ENCODE peak calls at places on chromosomes 6 and 20, in nine cellular contexts. U is tibial artery, I is epithelial cell of esophagus, O is cardiac fibroblast, R is endothelial cell, A is Calu3, M is mesothelial cell of epicardium, F is activated B cell treated with CpG ODN at 0.5 μM for 24 hours, D is GM20000. C is an unnamed sample.

GRCh38 chr6:106360410-106360988 is at the start of gene CRYBG1:
- DNase-seq in U (no peak), I (peak; percentile 90), O (no peak), R (peak; percentile 68), A (peak; percentile 96), M (peak; percentile 92), F (peak; percentile 67), D (peak; percentile 87), C (peak; percentile 70)

GRCh38 chr6:121651420-121651819 is 216.0 kb downstream of the GJA1 start:
- DNase-seq in U (no peak), I (no peak), O (peak; percentile 57), R (peak; percentile 18), A (no peak), M (no peak), F (no peak), D (no peak), C (no peak)

GRCh38 chr6:106411643-106412200 is 51.2 kb downstream of the CRYBG1 start:
- DNase-seq in U (no peak), I (peak; percentile 21), O (no peak), R (no peak), A (peak; percentile 6), M (no peak), F (no peak), D (no peak), C (no peak)

GRCh38 chr6:118889163-118889562 is 4.8 kb upstream of the ASF1A start:
- DNase-seq in U (no peak), I (no peak), O (no peak), R (no peak), A (no peak), M (no peak), F (no peak), D (no peak), C (no peak)

GRCh38 chr20:17720755-17721154 is 21.0 kb downstream of the BANF2 start:
- DNase-seq in U (no peak), I (no peak), O (no peak), R (no peak), A (no peak), M (no peak), F (no peak), D (no peak), C (no peak)

GRCh38 chr6:97293198-97293696 is 10.2 kb upstream of the MMS22L start:
- DNase-seq in U (no peak), I (no peak), O (no peak), R (no peak), A (no peak), M (no peak), F (no peak), D (no peak), C (no peak)

GRCh38 chr20:16806886-16807285 is 58.7 kb downstream of the OTOR start:
- DNase-seq in U (no peak), I (no peak), O (peak; percentile 9), R (no peak), A (no peak), M (no peak), F (no peak), D (no peak), C (no peak)

GRCh38 chr6:98039876-98040605 is 757.0 kb upstream of the MMS22L start:
- DNase-seq in U (no peak), I (peak; percentile 47), O (peak; percentile 4), R (no peak), A (no peak), M (no peak), F (no peak), D (no peak), C (no peak)

GRCh38 chr20:62133864-62134263 is 9.3 kb downstream of the PSMA7 start:
- DNase-seq in U (no peak), I (no peak), O (no peak), R (no peak), A (no peak), M (no peak), F (no peak), D (no peak), C (no peak)

GRCh38 chr6:139109558-139109957 is 25.3 kb upstream of the HECA start:
- DNase-seq in U (no peak), I (no peak), O (peak; percentile 50), R (peak; percentile 29), A (no peak), M (no peak), F (no peak), D (no peak), C (no peak)

GRCh38 chr20:53656653-53657288 is 63.1 kb upstream of the ZNF217 start:
- DNase-seq in U (no peak), I (peak; percentile 46), O (peak; percentile 75), R (no peak), A (no peak), M (no peak), F (no peak), D (no peak), C (no peak)

GRCh38 chr6:56349196-56349595 is 101.8 kb upstream of the COL21A1 start:
- DNase-seq in U (no peak), I (no peak), O (peak; percentile 62), R (no peak), A (no peak), M (no peak), F (no peak), D (no peak), C (no peak)

GRCh38 chr6:67201563-67201962 is 1433.5 kb upstream of the ADGRB3 start:
- DNase-seq in U (no peak), I (no peak), O (no peak), R (no peak), A (no peak), M (no peak), F (no peak), D (no peak), C (no peak)

GRCh38 chr6:106373502-106374239 is 13.2 kb downstream of the CRYBG1 start:
- DNase-seq in U (no peak), I (no peak), O (no peak), R (no peak), A (no peak), M (no peak), F (no peak), D (no peak), C (no peak)

GRCh38 chr6:14706378-14706929 is 539.4 kb upstream of the JARID2 start:
- DNase-seq in U (peak; percentile 26), I (peak; percentile 98), O (peak; percentile 99), R (no peak), A (no peak), M (no peak), F (no peak), D (no peak), C (no peak)

DNA sequence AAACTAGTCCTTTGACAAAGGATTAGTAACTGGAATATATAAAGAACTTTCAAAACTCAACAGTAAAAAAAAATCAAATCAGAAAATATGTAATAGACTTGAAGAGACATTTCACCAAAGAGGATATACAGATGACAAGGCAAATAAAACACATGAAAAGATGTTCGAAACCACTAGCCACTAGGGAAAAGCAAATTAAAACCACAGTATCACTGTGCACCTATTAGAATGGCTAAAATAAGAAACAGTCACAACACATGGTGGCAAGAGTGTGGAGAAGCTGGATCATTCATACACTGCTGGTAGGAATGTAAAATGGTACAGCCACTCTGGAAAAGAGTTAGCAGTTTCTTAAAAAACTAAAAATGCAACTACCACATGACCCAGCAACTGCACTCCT is 14.9 kb downstream of the ZBTB2 start:
- DNase-seq in U (no peak), I (no peak), O (no peak), R (no peak), A (no peak), M (no peak), F (no peak), D (no peak), C (no peak)
- TF ChIP-seq CTCF in U (no peak), I (no peak), O (no peak), R (no peak), A (no peak), M (no peak), F (no peak), D (no peak), C (no peak)

DNA sequence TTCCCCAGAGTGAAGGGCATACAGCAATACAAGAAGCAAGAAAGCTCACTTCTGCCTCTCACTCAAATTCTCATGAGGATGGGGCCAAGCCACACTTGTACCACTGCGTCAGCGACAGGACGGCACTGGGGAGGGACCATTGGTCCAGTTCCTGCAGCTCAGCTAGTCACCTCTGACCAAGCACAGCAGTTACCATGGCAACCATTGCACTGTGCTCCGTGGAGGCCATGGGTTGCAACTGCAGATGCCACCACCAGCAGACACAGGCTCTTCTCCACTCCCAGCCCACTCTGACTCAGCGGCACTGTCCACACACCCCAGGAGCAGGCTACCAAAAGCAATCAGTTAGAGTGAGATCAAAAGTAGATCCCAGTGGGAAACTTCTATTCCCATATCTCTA is 441.1 kb upstream of the ARID1B start:
- DNase-seq in U (no peak), I (no peak), O (no peak), R (no peak), A (no peak), M (no peak), F (no peak), D (no peak), C (no peak)
- TF ChIP-seq CTCF in U (no peak), I (no peak), O (no peak), R (no peak), A (no peak), M (no peak), F (no peak), D (no peak), C (no peak)

GRCh38 chr20:35133735-35134134 is 13.4 kb downstream of the EDEM2 start:
- DNase-seq in U (no peak), I (no peak), O (peak; percentile 67), R (no peak), A (no peak), M (no peak), F (no peak), D (no peak), C (no peak)

GRCh38 chr20:35133006-35133405 is 14.1 kb downstream of the EDEM2 start:
- DNase-seq in U (no peak), I (no peak), O (no peak), R (no peak), A (no peak), M (no peak), F (no peak), D (no peak), C (no peak)

GRCh38 chr20:35134472-35134871 is 12.7 kb downstream of the EDEM2 start:
- DNase-seq in U (peak; percentile 68), I (no peak), O (peak; percentile 64), R (no peak), A (no peak), M (no peak), F (no peak), D (no peak), C (no peak)

GRCh38 chr20:35135867-35136586 is 11.1 kb downstream of the EDEM2 start:
- DNase-seq in U (peak; percentile 78), I (peak; percentile 49), O (peak; percentile 93), R (no peak), A (no peak), M (no peak), F (no peak), D (no peak), C (no peak)

DNA sequence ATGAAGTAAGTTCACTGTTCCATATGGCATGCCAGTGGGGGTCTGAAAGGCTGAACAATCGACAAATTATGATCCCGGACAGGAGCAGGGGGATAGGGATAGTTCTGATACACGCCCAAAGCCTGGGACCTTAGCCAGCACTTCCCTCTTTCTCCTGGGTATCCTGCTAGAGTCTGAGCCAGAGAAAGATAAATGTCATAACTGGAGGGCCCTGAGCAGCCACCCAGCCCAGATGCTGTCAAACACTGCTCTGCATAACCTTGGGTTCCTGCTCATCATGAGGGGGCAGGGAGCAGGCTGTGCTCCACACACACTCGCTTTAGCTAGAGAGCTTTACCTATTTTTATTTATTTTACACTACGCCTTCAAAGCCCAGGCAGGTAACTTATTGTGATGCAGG is 12.2 kb downstream of the EDEM2 start:
- DNase-seq in U (peak; percentile 43), I (no peak), O (peak; percentile 7), R (no peak), A (no peak), M (no peak), F (no peak), D (no peak), C (no peak)
- TF ChIP-seq CTCF in U (no peak), I (no peak), O (no peak), R (no peak), A (no peak), M (no peak), F (no peak), D (no peak), C (no peak)

GRCh38 chr20:10647471-10647870 is 26.3 kb downstream of the JAG1 start:
- DNase-seq in U (peak; percentile 26), I (no peak), O (no peak), R (no peak), A (no peak), M (no peak), F (no peak), D (peak; percentile 37), C (no peak)
- TF ChIP-seq CTCF in U (peak; percentile 40), I (peak; percentile 36), O (peak; percentile 27), R (no peak), A (no peak), M (peak; percentile 50), F (no peak), D (no peak), C (peak; percentile 4)